ENCODE peak calls at places on chromosome 5, in six cellular contexts. One of them, this sample, is unnamed.

GRCh38 chr5:12017037-12017436 is 112.8 kb upstream of the CTNND2 start:
- DNase-seq in central memory CD8-positive, alpha-beta T cell: no peak
- DNase-seq in WTC11: no peak
- DNase-seq in endodermal cell: peak
- DNase-seq in anterior cingulate cortex: no peak
- DNase-seq in endothelial cell: no peak
- DNase-seq in this sample: peak

GRCh38 chr5:60101561-60101960 is 208.0 kb upstream of the PDE4D start:
- DNase-seq in WTC11: no peak
- DNase-seq in anterior cingulate cortex: no peak
- DNase-seq in endodermal cell: no peak
- DNase-seq in endothelial cell: no peak
- DNase-seq in central memory CD8-positive, alpha-beta T cell: no peak
- DNase-seq in this sample: peak

GRCh38 chr5:137466888-137467287 is 32.2 kb downstream of the SPOCK1 start:
- DNase-seq in endothelial cell: no peak
- DNase-seq in anterior cingulate cortex: no peak
- DNase-seq in central memory CD8-positive, alpha-beta T cell: no peak
- DNase-seq in WTC11: no peak
- DNase-seq in endodermal cell: no peak
- DNase-seq in this sample: no peak

GRCh38 chr5:172282277-172283019 is 1.1 kb downstream of the UBTD2 start:
- DNase-seq in endothelial cell: no peak
- DNase-seq in anterior cingulate cortex: no peak
- DNase-seq in central memory CD8-positive, alpha-beta T cell: no peak
- DNase-seq in endodermal cell: no peak
- DNase-seq in WTC11: no peak
- DNase-seq in this sample: no peak

GRCh38 chr5:14236757-14237156 is 93.6 kb downstream of the TRIO start:
- DNase-seq in central memory CD8-positive, alpha-beta T cell: no peak
- DNase-seq in anterior cingulate cortex: no peak
- DNase-seq in endothelial cell: no peak
- DNase-seq in WTC11: no peak
- DNase-seq in endodermal cell: peak
- DNase-seq in this sample: no peak

GRCh38 chr5:127060470-127060985 is 12.8 kb downstream of the C5orf63 start:
- DNase-seq in WTC11: no peak
- DNase-seq in endothelial cell: no peak
- DNase-seq in central memory CD8-positive, alpha-beta T cell: no peak
- DNase-seq in endodermal cell: no peak
- DNase-seq in anterior cingulate cortex: no peak
- DNase-seq in this sample: no peak

GRCh38 chr5:72177538-72177937 is 70.3 kb downstream of the MAP1B start:
- DNase-seq in WTC11: no peak
- DNase-seq in endothelial cell: no peak
- DNase-seq in endodermal cell: no peak
- DNase-seq in central memory CD8-positive, alpha-beta T cell: no peak
- DNase-seq in anterior cingulate cortex: no peak
- DNase-seq in this sample: no peak

GRCh38 chr5:68562308-68562707 is 346.8 kb downstream of the PIK3R1 start:
- DNase-seq in WTC11: no peak
- DNase-seq in central memory CD8-positive, alpha-beta T cell: no peak
- DNase-seq in endodermal cell: no peak
- DNase-seq in endothelial cell: no peak
- DNase-seq in anterior cingulate cortex: no peak
- DNase-seq in this sample: no peak

GRCh38 chr5:159052282-159053011 is 47.3 kb downstream of the EBF1 start:
- DNase-seq in endodermal cell: peak
- DNase-seq in anterior cingulate cortex: no peak
- DNase-seq in WTC11: no peak
- DNase-seq in endothelial cell: no peak
- DNase-seq in central memory CD8-positive, alpha-beta T cell: no peak
- DNase-seq in this sample: no peak

GRCh38 chr5:42423285-42424152 is at the start of gene GHR:
- DNase-seq in central memory CD8-positive, alpha-beta T cell: no peak
- DNase-seq in anterior cingulate cortex: peak
- DNase-seq in endodermal cell: peak
- DNase-seq in WTC11: peak
- DNase-seq in endothelial cell: peak
- DNase-seq in this sample: peak

GRCh38 chr5:147576646-147577535 is 67.0 kb upstream of the DPYSL3 start:
- DNase-seq in endodermal cell: peak
- DNase-seq in central memory CD8-positive, alpha-beta T cell: no peak
- DNase-seq in WTC11: peak
- DNase-seq in endothelial cell: peak
- DNase-seq in anterior cingulate cortex: no peak
- DNase-seq in this sample: peak

GRCh38 chr5:146111409-146111808 is 6.0 kb upstream of the PLAC8L1 start:
- DNase-seq in central memory CD8-positive, alpha-beta T cell: no peak
- DNase-seq in endodermal cell: no peak
- DNase-seq in WTC11: no peak
- DNase-seq in anterior cingulate cortex: no peak
- DNase-seq in endothelial cell: no peak
- DNase-seq in this sample: no peak

This sample was measured in SW480.